ENCODE peak calls at places on chromosomes 13 and 19, in nine cellular contexts. K is AG04450, O is HFFc6, X is tibial nerve, N is breast epithelium, Q is MCF 10A, G is heart left ventricle, R is choroid plexus epithelial cell, C is AG09319. U is an unnamed sample.

GRCh38 chr13:76921516-76921915 is 26.8 kb upstream of the ACOD1 start:
- DNase-seq in C (no peak), N (no peak), K (no peak), Q (peak; percentile 59), O (no peak), G (no peak), R (no peak), X (no peak), U (no peak)

GRCh38 chr13:95679722-95680121 is 2.8 kb downstream of the DNAJC3 start:
- DNase-seq in G (no peak), O (no peak), C (no peak), Q (no peak), N (no peak), K (no peak), X (no peak), R (no peak), U (no peak)

GRCh38 chr13:48160879-48161278 is 66.0 kb upstream of the MED4 start:
- DNase-seq in G (no peak), X (peak; percentile 55), K (no peak), C (no peak), Q (peak; percentile 61), R (peak; percentile 20), O (no peak), N (no peak), U (no peak)

GRCh38 chr13:106513025-106513424 is 22.4 kb downstream of the EFNB2 start:
- DNase-seq in X (no peak), R (peak; percentile 72), N (no peak), C (no peak), O (no peak), K (no peak), Q (peak; percentile 78), G (no peak), U (no peak)

GRCh38 chr19:57241181-57241580 is 749 bp downstream of the ZNF805 start:
- DNase-seq in Q (peak; percentile 12), O (no peak), K (no peak), R (peak; percentile 66), C (peak; percentile 3), N (no peak), G (no peak), X (no peak), U (peak; percentile 22)

GRCh38 chr19:53808710-53809125 is 15.4 kb downstream of the NLRP12 start:
- DNase-seq in O (peak; percentile 63), Q (peak; percentile 41), K (no peak), C (peak; percentile 29), G (no peak), N (no peak), R (peak; percentile 71), X (no peak), U (no peak)

GRCh38 chr13:41648314-41648935 is 191.1 kb downstream of the RGCC start:
- DNase-seq in R (peak; percentile 82), K (peak; percentile 21), N (no peak), Q (peak; percentile 31), C (no peak), O (no peak), G (no peak), X (no peak), U (no peak)

GRCh38 chr13:106302011-106302410 is 233.5 kb downstream of the EFNB2 start:
- DNase-seq in K (no peak), N (no peak), O (no peak), X (no peak), Q (peak; percentile 73), C (no peak), R (no peak), G (no peak), U (no peak)

GRCh38 chr13:23739597-23739996 is 149.6 kb downstream of the MIPEP start:
- DNase-seq in Q (no peak), N (no peak), G (no peak), O (no peak), X (no peak), R (no peak), C (no peak), K (no peak), U (no peak)

GRCh38 chr13:99496322-99497142 is 4.7 kb upstream of the TM9SF2 start:
- DNase-seq in O (peak; percentile 20), Q (peak; percentile 56), K (no peak), R (peak; percentile 49), C (peak; percentile 49), G (no peak), X (peak; percentile 70), N (no peak), U (no peak)

GRCh38 chr19:29596080-29596479 is 10.0 kb upstream of the POP4 start:
- DNase-seq in X (no peak), K (no peak), C (no peak), N (no peak), O (no peak), R (no peak), Q (no peak), G (no peak), U (no peak)

GRCh38 chr13:25132021-25132420 is 36.1 kb downstream of the PABPC3 start:
- DNase-seq in R (no peak), Q (no peak), G (no peak), X (no peak), N (no peak), C (no peak), K (no peak), O (no peak), U (no peak)

GRCh38 chr13:41780736-41781708 is 179.9 kb downstream of the VWA8 start:
- DNase-seq in K (peak; percentile 55), C (peak; percentile 55), N (no peak), X (no peak), O (peak; percentile 77), Q (peak; percentile 53), G (no peak), R (peak; percentile 94), U (no peak)

GRCh38 chr19:45641274-45642105 is 2.3 kb upstream of the EML2 start:
- DNase-seq in O (peak; percentile 83), R (peak; percentile 83), K (no peak), X (peak; percentile 72), C (no peak), Q (peak; percentile 99), N (peak; percentile 87), G (peak; percentile 79), U (peak; percentile 92)

GRCh38 chr19:20664917-20665781 is 3.8 kb upstream of the ZNF626 start:
- DNase-seq in X (no peak), O (no peak), N (no peak), C (no peak), Q (no peak), G (no peak), K (no peak), R (peak; percentile 44), U (no peak)

GRCh38 chr19:18401580-18402112 is 4.2 kb upstream of the LRRC25 start:
- DNase-seq in G (no peak), C (no peak), X (peak; percentile 67), O (peak; percentile 58), N (no peak), R (peak; percentile 84), Q (peak; percentile 75), K (no peak), U (no peak)

GRCh38 chr19:17448190-17448967 is at the start of gene TMEM221:
- DNase-seq in C (no peak), O (no peak), N (no peak), X (peak; percentile 24), G (peak; percentile 77), R (no peak), K (no peak), Q (no peak), U (peak; percentile 79)

GRCh38 chr19:29396925-29397324 is 128.9 kb upstream of the VSTM2B start:
- DNase-seq in C (no peak), O (no peak), K (no peak), G (no peak), N (no peak), Q (no peak), R (no peak), X (no peak), U (no peak)

GRCh38 chr13:97182065-97182890 is 39.9 kb upstream of the MBNL2 start:
- DNase-seq in N (no peak), X (no peak), Q (no peak), C (no peak), K (no peak), O (no peak), R (no peak), G (no peak), U (no peak)
- TF ChIP-seq CTCF in N (no peak), X (no peak), Q (no peak), C (no peak), K (no peak), O (no peak), R (no peak), G (no peak), U (no peak)

DNA sequence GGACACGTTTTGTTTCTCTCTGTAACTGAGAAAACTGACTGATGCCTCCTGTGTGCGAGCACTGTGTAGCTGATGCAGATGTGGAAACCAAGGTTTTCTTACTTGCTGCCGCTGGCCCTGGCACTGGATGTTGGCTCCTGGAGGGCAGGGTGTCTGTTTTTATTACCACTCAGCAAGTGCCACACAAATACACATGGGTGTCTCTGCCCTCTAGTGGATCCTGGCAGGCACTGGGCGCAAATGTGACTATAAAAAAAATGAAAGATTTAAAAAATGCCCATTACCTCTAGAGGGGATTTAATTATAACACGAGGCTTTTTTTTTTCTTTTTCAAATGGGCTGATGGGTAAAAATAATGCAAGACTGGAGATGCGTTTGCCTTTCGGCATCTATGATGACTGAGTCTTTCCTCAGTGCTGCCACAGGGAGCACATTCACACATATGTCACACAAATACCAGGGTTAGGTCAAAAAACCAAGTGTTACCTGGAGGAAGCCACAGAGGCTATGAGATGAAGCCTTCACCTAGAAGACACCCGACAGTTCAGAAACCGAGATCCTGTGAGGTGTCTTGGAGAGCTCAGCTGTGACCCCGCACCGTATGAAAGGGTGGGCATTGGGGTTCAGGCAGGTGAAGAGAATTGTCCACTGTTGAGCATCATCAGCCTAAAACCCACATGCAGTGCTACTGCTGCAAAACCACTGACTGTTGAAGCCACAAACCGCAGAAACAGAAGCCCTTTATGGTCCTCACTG is 25.7 kb downstream of the CHAMP1 start:
- DNase-seq in O (peak; percentile 55), Q (peak; percentile 71), R (peak; percentile 58), N (no peak), K (no peak), G (no peak), X (no peak), C (peak; percentile 28), U (no peak)
- TF ChIP-seq CTCF in O (peak; percentile 84), Q (peak; percentile 56), R (peak; percentile 77), N (no peak), K (peak; percentile 80), G (peak; percentile 31), X (peak; percentile 36), C (peak; percentile 75), U (peak; percentile 85)

GRCh38 chr19:49940482-49940791 is 11.1 kb upstream of the NUP62 start:
- DNase-seq in R (no peak), O (no peak), Q (no peak), X (no peak), N (no peak), G (no peak), K (no peak), C (no peak), U (no peak)
- TF ChIP-seq CTCF in R (no peak), O (no peak), Q (no peak), X (no peak), N (no peak), G (no peak), K (no peak), C (no peak), U (no peak)

GRCh38 chr13:112711528-112712265 is 21.9 kb downstream of the ATP11A start:
- DNase-seq in C (peak; percentile 93), O (peak; percentile 94), N (peak; percentile 66), R (peak; percentile 87), Q (peak; percentile 94), K (peak; percentile 96), X (peak; percentile 87), G (no peak), U (peak; percentile 84)
- TF ChIP-seq CTCF in C (peak; percentile 36), O (peak; percentile 67), N (no peak), R (no peak), Q (peak; percentile 44), K (peak; percentile 32), X (peak; percentile 13), G (no peak), U (no peak)

U was measured in GM13977.